ENCODE peak calls at places on chromosomes 7 and 10, in five cellular contexts. H is endodermal cell, R is adrenal gland, A is cardiac muscle cell, C is left ventricle myocardium inferior. O is an unnamed sample.

GRCh38 chr7:33932832-33933468 is 27.6 kb downstream of the BMPER start:
- DNase-seq in H (peak), R (peak), A (peak), C (peak), O (peak)

GRCh38 chr7:36185732-36186131 is 32.7 kb downstream of the EEPD1 start:
- DNase-seq in H (no peak), R (no peak), A (peak), C (no peak), O (no peak)

GRCh38 chr7:30027065-30027456 is 559 bp upstream of the FKBP14 start:
- DNase-seq in H (no peak), R (peak), A (peak), C (no peak), O (no peak)

GRCh38 chr10:98481418-98481945 is 34.7 kb upstream of the HPS1 start:
- DNase-seq in H (no peak), R (no peak), A (no peak), C (no peak), O (no peak)

GRCh38 chr7:104962781-104963180 is 51.2 kb upstream of the KMT2E start:
- DNase-seq in H (no peak), R (no peak), A (no peak), C (no peak), O (no peak)

GRCh38 chr10:131094406-131095108 is 217.0 kb downstream of the TCERG1L start:
- DNase-seq in H (no peak), R (peak), A (peak), C (no peak), O (no peak)

GRCh38 chr10:49781247-49781646 is 19.1 kb upstream of the OGDHL start:
- DNase-seq in H (no peak), R (no peak), A (peak), C (no peak), O (no peak)

GRCh38 chr10:135601-136464 is 578 bp downstream of the ZMYND11 start:
- DNase-seq in H (peak), R (peak), A (peak), C (peak), O (peak)

GRCh38 chr7:252216-252965 is 37.6 kb upstream of the FOXL3 start:
- DNase-seq in H (no peak), R (no peak), A (no peak), C (no peak), O (no peak)

GRCh38 chr7:23247602-23248335 is 1.2 kb downstream of the GPNMB start:
- DNase-seq in H (peak), R (peak), A (peak), C (peak), O (no peak)

GRCh38 chr10:73218466-73219191 is 28.4 kb downstream of the DNAJC9 start:
- DNase-seq in H (no peak), R (no peak), A (peak), C (no peak), O (no peak)

GRCh38 chr7:12316925-12317324 is 86.7 kb downstream of the VWDE start:
- DNase-seq in H (no peak), R (no peak), A (no peak), C (no peak), O (no peak)

GRCh38 chr7:26182706-26183105 is 17.8 kb downstream of the HNRNPA2B1 start:
- DNase-seq in H (no peak), R (no peak), A (no peak), C (no peak), O (no peak)

GRCh38 chr10:35089641-35090161 is 440 bp downstream of the CUL2 start:
- DNase-seq in H (no peak), R (peak), A (peak), C (no peak), O (no peak)

GRCh38 chr7:47633134-47633533 is 51.2 kb upstream of the TNS3 start:
- DNase-seq in H (no peak), R (no peak), A (no peak), C (no peak), O (no peak)

GRCh38 chr7:127588697-127589482 is 679 bp downstream of the ARF5 start:
- DNase-seq in H (peak), R (peak), A (peak), C (peak), O (peak)

GRCh38 chr7:76428868-76429805 is 4.4 kb downstream of the ZP3 start:
- DNase-seq in H (peak), R (no peak), A (peak), C (no peak), O (no peak)

GRCh38 chr10:66805610-66806009 is 120.2 kb upstream of the LRRTM3 start:
- DNase-seq in H (no peak), R (no peak), A (no peak), C (no peak), O (no peak)

GRCh38 chr7:92765725-92766124 is 70.6 kb downstream of the CDK6 start:
- DNase-seq in H (no peak), R (no peak), A (peak), C (no peak), O (no peak)

GRCh38 chr10:86254526-86255174 is 111.9 kb downstream of the GRID1 start:
- DNase-seq in H (peak), R (no peak), A (no peak), C (no peak), O (no peak)

GRCh38 chr7:73701357-73701995 is 18.0 kb downstream of the STX1A start:
- DNase-seq in H (peak), R (peak), A (peak), C (no peak), O (peak)

GRCh38 chr10:43731486-43731885 is 82.8 kb upstream of the ZNF32 start:
- DNase-seq in H (peak), R (no peak), A (no peak), C (no peak), O (no peak)

GRCh38 chr7:116271980-116272886 is 61.9 kb downstream of the TES start:
- DNase-seq in H (no peak), R (peak), A (peak), C (no peak), O (no peak)

GRCh38 chr10:84534168-84534567 is 205.8 kb downstream of the CCSER2 start:
- DNase-seq in H (no peak), R (no peak), A (no peak), C (no peak), O (no peak)

GRCh38 chr10:26647602-26648244 is 49.8 kb upstream of the PDSS1 start:
- DNase-seq in H (no peak), R (no peak), A (no peak), C (no peak), O (no peak)

GRCh38 chr7:155750255-155751125 is 61.8 kb downstream of the SHH start:
- DNase-seq in H (no peak), R (no peak), A (no peak), C (no peak), O (no peak)

GRCh38 chr7:28841766-28842165 is 116.4 kb downstream of the TRIL start:
- DNase-seq in H (no peak), R (no peak), A (no peak), C (no peak), O (no peak)

GRCh38 chr7:4682621-4683042 is 537 bp downstream of the FOXK1 start:
- DNase-seq in H (peak), R (peak), A (peak), C (peak), O (no peak)

GRCh38 chr7:52715701-52716100 is 319.7 kb upstream of the POM121L12 start:
- DNase-seq in H (no peak), R (no peak), A (no peak), C (no peak), O (no peak)

GRCh38 chr7:47383064-47383463 is 198.8 kb downstream of the TNS3 start:
- DNase-seq in H (no peak), R (no peak), A (no peak), C (no peak), O (no peak)

GRCh38 chr10:47026301-47027107 is 115.3 kb downstream of the PTPN20 start:
- DNase-seq in H (peak), R (no peak), A (no peak), C (no peak), O (no peak)

GRCh38 chr10:73941300-73941699 is 30.4 kb downstream of the PLAU start:
- DNase-seq in H (no peak), R (no peak), A (no peak), C (no peak), O (no peak)

GRCh38 chr10:21860718-21861117 is 142.8 kb downstream of the DNAJC1 start:
- DNase-seq in H (no peak), R (no peak), A (peak), C (no peak), O (no peak)

GRCh38 chr10:70455213-70455630 is 13.7 kb upstream of the NODAL start:
- DNase-seq in H (peak), R (no peak), A (no peak), C (no peak), O (no peak)

GRCh38 chr10:49649294-49649693 is 30.2 kb upstream of the C10orf53 start:
- DNase-seq in H (peak), R (no peak), A (peak), C (no peak), O (no peak)

GRCh38 chr7:121499526-121500123 is 103.5 kb upstream of the FAM3C start:
- DNase-seq in H (no peak), R (no peak), A (no peak), C (no peak), O (no peak)

GRCh38 chr10:59360605-59361515 is 1.5 kb downstream of the FAM13C start:
- DNase-seq in H (no peak), R (no peak), A (peak), C (no peak), O (no peak)

GRCh38 chr10:28991738-28992270 is 297.1 kb upstream of the LYZL1 start:
- DNase-seq in H (peak), R (peak), A (peak), C (peak), O (peak)

GRCh38 chr10:15088428-15089261 is at the start of gene ACBD7:
- DNase-seq in H (peak), R (peak), A (peak), C (peak), O (peak)
- TF ChIP-seq CTCF in H (peak), R (peak), A (peak), C (peak), O (peak)

DNA sequence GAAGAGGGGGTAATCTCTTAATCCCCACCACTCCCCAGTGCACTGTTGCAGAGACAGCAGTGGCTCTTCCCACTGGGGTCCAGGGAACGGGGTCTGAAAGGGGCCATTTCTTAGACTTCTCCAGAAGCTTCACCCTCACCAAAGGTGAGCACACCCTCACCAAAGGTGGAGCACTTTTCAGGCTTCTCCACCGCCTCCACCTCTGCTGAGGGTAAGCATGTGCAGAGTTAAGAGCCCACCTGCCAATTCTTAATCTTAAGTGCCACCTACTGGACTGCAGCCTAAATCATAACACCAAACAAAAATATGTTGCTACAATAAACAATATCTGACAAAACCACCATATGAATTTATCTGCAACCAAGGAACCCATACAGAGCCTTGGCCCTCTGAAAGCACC is 27.0 kb downstream of the SNX13 start:
- DNase-seq in H (no peak), R (no peak), A (no peak), C (no peak), O (no peak)
- TF ChIP-seq CTCF in H (no peak), R (no peak), A (no peak), C (no peak), O (no peak)

GRCh38 chr7:158572000-158572828 is 15.4 kb downstream of the PTPRN2 start:
- DNase-seq in H (peak), R (peak), A (no peak), C (no peak), O (no peak)
- TF ChIP-seq CTCF in H (peak), R (no peak), A (no peak), C (peak), O (no peak)

GRCh38 chr10:92834981-92835380 is 13.3 kb upstream of the EXOC6 start:
- DNase-seq in H (no peak), R (no peak), A (no peak), C (no peak), O (no peak)

GRCh38 chr10:92844746-92845145 is 3.6 kb upstream of the EXOC6 start:
- DNase-seq in H (no peak), R (no peak), A (peak), C (no peak), O (no peak)

GRCh38 chr10:92834331-92834730 is 14.0 kb upstream of the EXOC6 start:
- DNase-seq in H (no peak), R (no peak), A (no peak), C (no peak), O (no peak)

GRCh38 chr10:92837462-92837861 is 10.9 kb upstream of the EXOC6 start:
- DNase-seq in H (no peak), R (no peak), A (no peak), C (no peak), O (no peak)

DNA sequence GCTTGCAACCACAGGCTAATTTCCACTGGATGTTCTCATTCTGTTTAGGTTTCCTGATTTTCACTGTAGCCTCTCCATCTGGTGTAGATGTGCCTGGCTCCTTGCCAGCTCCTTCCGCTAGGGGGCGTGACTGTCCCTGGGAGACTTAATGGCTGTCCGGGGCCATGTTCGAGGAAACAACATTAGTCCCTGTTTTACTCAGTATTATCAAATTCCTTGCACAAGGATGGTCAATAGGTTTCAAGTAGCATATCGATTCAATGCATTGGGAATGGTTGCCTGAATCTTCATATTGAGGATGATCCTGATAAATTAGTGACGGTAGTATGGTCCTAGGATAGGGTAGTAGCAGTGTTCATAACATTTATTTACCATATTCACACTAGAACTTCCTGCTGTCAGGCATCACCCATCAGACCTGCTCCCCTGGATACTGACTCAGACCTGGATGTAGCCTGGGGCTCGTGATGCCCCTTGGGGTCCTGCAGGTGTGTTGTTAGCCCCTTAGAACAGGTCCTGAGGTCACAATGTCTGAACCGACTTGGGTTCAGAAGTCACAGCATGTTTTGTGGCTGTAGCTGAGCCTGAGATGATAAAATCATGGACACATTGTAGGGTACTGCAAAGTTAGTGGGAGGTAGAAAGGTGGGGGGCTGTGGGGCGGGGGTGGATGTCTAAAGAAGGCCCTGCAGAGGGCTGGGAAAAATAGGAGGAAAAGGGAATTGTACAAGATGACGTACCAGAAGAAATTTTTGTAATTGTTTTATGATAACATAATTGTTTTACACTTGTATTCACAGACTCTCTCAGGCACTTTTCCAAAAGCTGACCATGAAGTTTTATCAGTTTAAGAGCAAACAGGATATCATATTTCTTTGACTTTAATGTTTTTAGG is 8.9 kb upstream of the EXOC6 start:
- DNase-seq in H (peak), R (peak), A (peak), C (peak), O (peak)
- TF ChIP-seq CTCF in H (peak), R (no peak), A (peak), C (peak), O (peak)

GRCh38 chr7:39703143-39703542 is 79.8 kb downstream of the RALA start:
- DNase-seq in H (no peak), R (no peak), A (peak), C (no peak), O (no peak)
- TF ChIP-seq CTCF in H (peak), R (no peak), A (peak), C (no peak), O (peak)

GRCh38 chr7:84117304-84117703 is 77.3 kb downstream of the SEMA3A start:
- DNase-seq in H (no peak), R (no peak), A (no peak), C (no peak), O (no peak)
- TF ChIP-seq CTCF in H (no peak), R (no peak), A (no peak), C (no peak), O (no peak)

GRCh38 chr10:132396495-132397035 is 435 bp upstream of the PWWP2B start:
- DNase-seq in H (peak), R (peak), A (peak), C (peak), O (peak)
- TF ChIP-seq CTCF in H (peak), R (no peak), A (no peak), C (peak), O (peak)

DNA sequence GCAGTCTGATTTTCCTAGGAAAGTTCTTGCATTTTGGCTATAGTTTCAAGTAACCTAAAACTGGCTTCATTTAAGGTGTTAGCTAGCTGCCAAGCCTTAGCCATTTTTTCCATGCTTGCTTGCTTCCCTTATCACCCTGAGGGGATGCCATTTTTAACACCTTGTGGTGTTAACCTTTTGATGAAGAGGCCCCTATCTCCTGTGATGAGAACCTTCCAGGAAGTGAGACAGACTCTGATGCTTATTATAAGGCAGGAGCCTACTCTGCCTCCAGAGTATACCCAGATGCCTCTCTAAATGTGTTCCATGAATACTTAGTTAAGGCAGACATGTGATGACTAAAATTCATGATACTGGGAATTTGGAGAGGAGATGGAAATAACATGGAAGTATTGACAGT is 4.9 kb upstream of the VWA2 start:
- DNase-seq in H (no peak), R (no peak), A (no peak), C (no peak), O (no peak)
- TF ChIP-seq CTCF in H (no peak), R (no peak), A (no peak), C (no peak), O (no peak)

GRCh38 chr7:101558742-101559325 is 70.3 kb downstream of the MYL10 start:
- DNase-seq in H (peak), R (no peak), A (no peak), C (no peak), O (no peak)
- TF ChIP-seq CTCF in H (no peak), R (no peak), A (no peak), C (no peak), O (no peak)